ENCODE peak calls at places on chromosomes 11 and 22, in four cellular contexts. Z is body of pancreas, E is osteoblast, X is astrocyte of the spinal cord. H is an unnamed sample.
A peak's percentile ranks its signal among the peaks of the same experiment; 100 is the strongest.

GRCh38 chr22:44398791-44399190 is 86.0 kb upstream of the SHISAL1 start:
- DNase-seq in Z (no peak), E (peak; percentile 50), X (no peak), H (no peak)

GRCh38 chr11:120771551-120772060 is 252.3 kb upstream of the TBCEL start:
- DNase-seq in Z (no peak), E (no peak), X (no peak), H (no peak)

GRCh38 chr11:17328856-17329490 is 22.6 kb upstream of the NCR3LG1 start:
- DNase-seq in Z (peak; percentile 51), E (no peak), X (no peak), H (no peak)

GRCh38 chr11:73191151-73191550 is 26.9 kb upstream of the P2RY2 start:
- DNase-seq in Z (no peak), E (no peak), X (no peak), H (no peak)

GRCh38 chr11:110428956-110429613 is 663 bp upstream of the FDX1 start:
- DNase-seq in Z (no peak), E (no peak), X (no peak), H (no peak)

GRCh38 chr11:44727373-44728084 is 767 bp downstream of the TSPAN18 start:
- DNase-seq in Z (peak; percentile 76), E (peak; percentile 100), X (peak; percentile 45), H (peak; percentile 85)

GRCh38 chr11:100791103-100791502 is 104.0 kb downstream of the ARHGAP42 start:
- DNase-seq in Z (no peak), E (no peak), X (no peak), H (no peak)

GRCh38 chr11:77113382-77114088 is 10.9 kb downstream of the OMP start:
- DNase-seq in Z (peak; percentile 72), E (peak; percentile 98), X (peak; percentile 45), H (no peak)

GRCh38 chr22:29994027-29994715 is 86.1 kb upstream of the HORMAD2 start:
- DNase-seq in Z (no peak), E (peak; percentile 83), X (peak; percentile 76), H (no peak)

GRCh38 chr22:22092974-22093373 is 110.4 kb upstream of the TOP3B start:
- DNase-seq in Z (no peak), E (no peak), X (no peak), H (no peak)

GRCh38 chr11:12205330-12205729 is 94.9 kb downstream of the MICAL2 start:
- DNase-seq in Z (no peak), E (no peak), X (peak; percentile 57), H (peak; percentile 70)

GRCh38 chr11:2269601-2270321 is 627 bp downstream of the ASCL2 start:
- DNase-seq in Z (peak; percentile 67), E (peak; percentile 86), X (peak; percentile 29), H (peak; percentile 46)

GRCh38 chr11:97069160-97069559 is 679.3 kb downstream of the JRKL start:
- DNase-seq in Z (no peak), E (no peak), X (no peak), H (no peak)

GRCh38 chr11:64331569-64332371 is 8.2 kb upstream of the CCDC88B start:
- DNase-seq in Z (peak; percentile 93), E (peak; percentile 98), X (peak; percentile 77), H (peak; percentile 97)

GRCh38 chr22:37943471-37944198 is 9.8 kb downstream of the C22orf23 start:
- DNase-seq in Z (no peak), E (no peak), X (no peak), H (no peak)

GRCh38 chr22:29716814-29717213 is 3.0 kb upstream of the CABP7 start:
- DNase-seq in Z (peak; percentile 69), E (peak; percentile 99), X (peak; percentile 76), H (peak; percentile 88)

GRCh38 chr22:27761036-27761435 is 40.5 kb downstream of the MN1 start:
- DNase-seq in Z (no peak), E (peak; percentile 32), X (no peak), H (no peak)

GRCh38 chr11:105968021-105968697 is 53.9 kb downstream of the MSANTD4 start:
- DNase-seq in Z (no peak), E (peak; percentile 5), X (peak; percentile 42), H (peak; percentile 50)

GRCh38 chr22:30885591-30885990 is 83.0 kb downstream of the MORC2 start:
- DNase-seq in Z (no peak), E (peak; percentile 65), X (no peak), H (no peak)

GRCh38 chr11:60984616-60985015 is 13.1 kb downstream of the CD6 start:
- DNase-seq in Z (no peak), E (no peak), X (no peak), H (no peak)

GRCh38 chr22:35276019-35276418 is 18.7 kb downstream of the HMGXB4 start:
- DNase-seq in Z (no peak), E (no peak), X (no peak), H (no peak)

GRCh38 chr11:123690490-123690889 is 36.1 kb upstream of the SCN3B start:
- DNase-seq in Z (no peak), E (peak; percentile 60), X (peak; percentile 22), H (peak; percentile 32)

GRCh38 chr11:62402226-62402625 is 16.6 kb upstream of the SCGB1A1 start:
- DNase-seq in Z (peak; percentile 22), E (peak; percentile 84), X (no peak), H (no peak)

GRCh38 chr11:114395776-114396175 is 4.5 kb downstream of the C11orf71 start:
- DNase-seq in Z (no peak), E (no peak), X (no peak), H (peak; percentile 31)

GRCh38 chr22:32144875-32145274 is 14.2 kb downstream of the C22orf42 start:
- DNase-seq in Z (no peak), E (no peak), X (no peak), H (no peak)

DNA sequence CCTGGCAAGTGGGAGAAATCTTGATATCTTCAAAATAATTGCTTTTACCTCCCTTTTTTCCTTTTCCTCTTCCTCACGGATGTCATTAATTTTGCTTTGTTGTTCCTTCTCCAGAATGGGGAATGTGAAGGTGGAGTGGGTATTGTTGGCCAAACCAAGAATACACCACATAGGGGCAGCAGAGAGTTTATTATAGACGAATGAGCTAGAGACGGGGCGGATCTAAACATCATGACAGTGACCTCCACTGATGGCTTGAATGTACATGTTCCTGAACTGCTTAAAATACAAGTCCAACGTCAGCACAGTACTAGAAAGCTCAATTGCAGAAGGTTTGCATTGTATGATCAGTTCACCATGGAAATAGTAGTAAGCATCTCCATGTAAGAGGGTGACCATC is 122.3 kb upstream of the SNX19 start:
- DNase-seq in Z (no peak), E (peak; percentile 59), X (no peak), H (no peak)
- TF ChIP-seq CTCF in Z (no peak), E (peak; percentile 46), X (peak; percentile 15), H (peak; percentile 9)

GRCh38 chr22:39315389-39315788 is 4.0 kb downstream of the RPL3 start:
- DNase-seq in Z (no peak), E (no peak), X (no peak), H (no peak)

GRCh38 chr22:39313258-39314001 is 6.0 kb downstream of the RPL3 start:
- DNase-seq in Z (no peak), E (peak; percentile 25), X (no peak), H (no peak)

GRCh38 chr22:39312410-39312809 is 7.0 kb downstream of the RPL3 start:
- DNase-seq in Z (no peak), E (peak; percentile 58), X (no peak), H (peak; percentile 43)

GRCh38 chr22:39316440-39317083 is 2.9 kb downstream of the RPL3 start:
- DNase-seq in Z (peak; percentile 84), E (peak; percentile 96), X (peak; percentile 94), H (peak; percentile 86)

GRCh38 chr22:39314251-39314971 is 5.0 kb downstream of the RPL3 start:
- DNase-seq in Z (peak; percentile 59), E (peak; percentile 81), X (no peak), H (no peak)
- TF ChIP-seq CTCF in Z (peak; percentile 25), E (no peak), X (peak; percentile 5), H (no peak)

GRCh38 chr11:119316729-119317591 is at the start of gene MCAM:
- DNase-seq in Z (peak; percentile 41), E (peak; percentile 95), X (peak; percentile 43), H (peak; percentile 54)

GRCh38 chr11:119314748-119315138 is 2.2 kb downstream of the MCAM start:
- DNase-seq in Z (no peak), E (no peak), X (no peak), H (no peak)

GRCh38 chr11:119316017-119316728 is 757 bp downstream of the MCAM start:
- DNase-seq in Z (peak; percentile 69), E (peak; percentile 91), X (peak; percentile 31), H (no peak)

GRCh38 chr11:119317592-119318239 is 786 bp upstream of the MCAM start:
- DNase-seq in Z (no peak), E (peak; percentile 82), X (no peak), H (no peak)

DNA sequence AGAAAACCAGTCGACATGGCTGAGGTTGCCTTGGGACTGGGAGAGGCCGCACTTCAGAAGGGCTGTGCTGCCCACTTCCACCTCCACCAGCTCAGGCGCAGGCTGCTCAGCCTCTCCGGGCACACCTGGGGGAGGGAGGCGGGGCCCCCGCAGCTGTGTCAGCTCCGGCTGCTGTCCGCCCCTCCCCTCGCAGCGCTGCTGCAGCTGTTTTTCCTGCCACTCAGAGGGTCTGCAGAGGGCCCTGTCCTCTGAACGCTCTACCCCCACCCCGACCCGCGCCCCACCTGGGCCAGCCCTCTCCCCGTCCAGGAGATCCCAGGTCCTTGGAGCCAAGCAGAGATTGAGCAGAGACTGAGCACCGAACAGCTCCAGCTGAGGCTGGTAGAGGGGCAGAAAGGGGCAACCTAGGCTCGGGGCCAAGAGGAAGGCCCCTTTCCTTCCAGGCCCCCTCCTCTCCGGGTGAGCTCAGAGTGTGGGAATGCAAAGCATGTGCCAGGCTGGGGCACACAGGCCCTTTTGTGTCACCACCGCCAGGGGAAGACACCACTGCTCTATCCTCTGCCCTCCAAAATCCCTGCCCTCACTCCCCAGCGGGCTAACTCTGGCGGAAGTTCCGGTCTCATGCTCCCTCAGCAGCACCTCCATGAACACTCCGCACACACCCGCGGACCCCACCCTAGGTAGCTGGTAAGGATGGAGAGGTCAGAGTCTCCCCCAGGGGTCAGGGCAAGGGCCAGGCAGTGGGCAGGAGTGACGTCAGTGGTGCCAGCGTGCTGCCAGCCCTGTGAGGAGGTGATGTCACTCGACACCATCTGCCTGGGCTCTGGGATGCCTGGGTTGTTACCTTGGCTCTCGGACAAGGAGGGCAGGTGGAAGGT is 1.6 kb downstream of the MCAM start:
- DNase-seq in Z (peak; percentile 56), E (peak; percentile 92), X (no peak), H (peak; percentile 33)
- TF ChIP-seq CTCF in Z (peak; percentile 43), E (no peak), X (no peak), H (no peak)

GRCh38 chr11:131841925-131842635 is 471.7 kb downstream of the NTM start:
- DNase-seq in Z (no peak), E (no peak), X (no peak), H (no peak)
- TF ChIP-seq CTCF in Z (no peak), E (no peak), X (no peak), H (no peak)

H was measured in foreskin fibroblast.